ENCODE peak calls at places on chromosomes 5 and 9, in ten cellular contexts. R, L, P, S, E, O, I, X, J and D are unnamed samples.

GRCh38 chr9:7242126-7242525 is 484.4 kb downstream of the KDM4C start:
- DNase-seq in I (no peak), R (no peak), J (no peak), X (no peak), O (no peak), S (no peak), E (no peak), P (no peak), L (no peak), D (no peak)

GRCh38 chr5:159105318-159106053 is 5.8 kb upstream of the EBF1 start:
- DNase-seq in X (no peak), I (no peak), J (no peak), O (peak), R (no peak), L (no peak), P (no peak), S (no peak), E (no peak), D (no peak)

GRCh38 chr9:27462846-27463245 is 61.2 kb upstream of the IFNK start:
- DNase-seq in E (no peak), L (no peak), P (no peak), R (no peak), S (no peak), J (no peak), I (no peak), O (no peak), X (no peak), D (no peak)

GRCh38 chr5:75601996-75602395 is 9.3 kb upstream of the ANKDD1B start:
- DNase-seq in L (no peak), X (no peak), S (no peak), R (no peak), J (no peak), O (no peak), E (no peak), I (no peak), P (no peak), D (no peak)

GRCh38 chr9:3508531-3509374 is 17.0 kb downstream of the RFX3 start:
- DNase-seq in R (no peak), E (no peak), S (no peak), P (no peak), J (no peak), X (no peak), O (no peak), L (no peak), I (no peak), D (peak)

GRCh38 chr9:105399117-105399516 is 48.7 kb upstream of the FSD1L start:
- DNase-seq in X (no peak), O (no peak), S (no peak), P (no peak), J (no peak), I (no peak), R (no peak), E (no peak), L (no peak), D (no peak)

GRCh38 chr9:127065592-127065991 is 56.8 kb downstream of the ANGPTL2 start:
- DNase-seq in R (no peak), O (no peak), E (no peak), J (no peak), P (no peak), I (no peak), S (no peak), L (no peak), X (no peak), D (no peak)

GRCh38 chr9:133707065-133707760 is 30.9 kb downstream of the SARDH start:
- DNase-seq in I (peak), L (no peak), R (no peak), X (no peak), O (no peak), P (peak), J (no peak), E (peak), S (no peak), D (no peak)

GRCh38 chr9:127937383-127938297 is at the start of gene DPM2:
- DNase-seq in R (peak), I (peak), E (peak), P (peak), J (peak), X (peak), L (peak), S (peak), O (peak), D (peak)

GRCh38 chr5:139312075-139312474 is 18.5 kb downstream of the MATR3 start:
- DNase-seq in O (no peak), X (no peak), P (no peak), E (no peak), L (no peak), I (no peak), S (no peak), R (no peak), J (no peak), D (no peak)

GRCh38 chr5:127170918-127171600 is 97.8 kb upstream of the C5orf63 start:
- DNase-seq in P (no peak), S (no peak), X (no peak), I (no peak), E (no peak), L (no peak), R (no peak), J (no peak), O (no peak), D (no peak)

GRCh38 chr9:12329623-12329985 is 363.6 kb upstream of the TYRP1 start:
- DNase-seq in R (no peak), X (no peak), E (no peak), I (no peak), P (no peak), S (no peak), O (no peak), J (no peak), L (no peak), D (no peak)

GRCh38 chr9:32552172-32552872 is at the start of the genes SMIM27 and TOPORS:
- DNase-seq in J (peak), E (peak), I (peak), O (peak), P (peak), X (peak), S (peak), L (peak), R (peak), D (peak)

GRCh38 chr5:169914766-169915165 is 65.5 kb downstream of the INSYN2B start:
- DNase-seq in R (no peak), P (peak), E (peak), I (peak), O (peak), L (no peak), X (no peak), J (no peak), S (no peak), D (no peak)

GRCh38 chr9:112757940-112758339 is 7.4 kb downstream of the SNX30 start:
- DNase-seq in R (no peak), O (no peak), I (no peak), X (no peak), S (no peak), E (no peak), P (no peak), L (no peak), J (no peak), D (no peak)

GRCh38 chr9:19020886-19021285 is 12.1 kb downstream of the SAXO1 start:
- DNase-seq in J (no peak), R (no peak), L (no peak), S (no peak), E (no peak), I (no peak), X (no peak), O (no peak), P (no peak), D (no peak)

GRCh38 chr9:94802795-94803194 is 76.3 kb downstream of the AOPEP start:
- DNase-seq in R (no peak), I (no peak), S (no peak), X (no peak), P (no peak), E (no peak), O (no peak), J (no peak), L (peak), D (no peak)

GRCh38 chr9:104971521-104971920 is 43.6 kb upstream of the ABCA1 start:
- DNase-seq in J (no peak), I (no peak), E (no peak), O (no peak), L (no peak), R (no peak), P (no peak), X (no peak), S (no peak), D (no peak)